ENCODE peak calls at places on chromosome X, in five cellular contexts. One of them, this sample, is unnamed.
A peak's percentile ranks its signal among the peaks of the same experiment; 100 is the strongest.

GRCh38 chrX:48831909-48832291 is 3.5 kb downstream of the PCSK1N start:
- DNase-seq in GM13977: no peak
- DNase-seq in astrocyte: no peak
- DNase-seq in lower lobe of right lung: no peak
- DNase-seq in GM13976: no peak
- DNase-seq in this sample: peak; percentile 6

GRCh38 chrX:30513284-30513683 is 64.3 kb downstream of the TASL start:
- DNase-seq in astrocyte: no peak
- DNase-seq in GM13977: peak; percentile 18
- DNase-seq in GM13976: no peak
- DNase-seq in lower lobe of right lung: no peak
- DNase-seq in this sample: peak; percentile 4

GRCh38 chrX:124239911-124240310 is 92.5 kb upstream of the TEX13D start:
- DNase-seq in GM13977: peak; percentile 35
- DNase-seq in GM13976: peak; percentile 15
- DNase-seq in lower lobe of right lung: no peak
- DNase-seq in astrocyte: no peak
- DNase-seq in this sample: peak; percentile 8

GRCh38 chrX:88424071-88424470 is 323.0 kb upstream of the CPXCR1 start:
- DNase-seq in lower lobe of right lung: no peak
- DNase-seq in GM13976: no peak
- DNase-seq in GM13977: no peak
- DNase-seq in astrocyte: no peak
- DNase-seq in this sample: no peak

GRCh38 chrX:11381464-11381863 is 88.3 kb downstream of the AMELX start:
- DNase-seq in astrocyte: no peak
- DNase-seq in GM13976: peak; percentile 9
- DNase-seq in GM13977: peak; percentile 17
- DNase-seq in lower lobe of right lung: no peak
- DNase-seq in this sample: peak; percentile 2

GRCh38 chrX:18931972-18932371 is 51.9 kb downstream of the PHKA2 start:
- DNase-seq in GM13976: peak; percentile 34
- DNase-seq in GM13977: no peak
- DNase-seq in lower lobe of right lung: no peak
- DNase-seq in astrocyte: no peak
- DNase-seq in this sample: no peak

GRCh38 chrX:129701624-129702069 is 37.1 kb upstream of the XPNPEP2 start:
- DNase-seq in astrocyte: peak; percentile 51
- DNase-seq in GM13977: no peak
- DNase-seq in lower lobe of right lung: no peak
- DNase-seq in GM13976: no peak
- DNase-seq in this sample: no peak

GRCh38 chrX:47807548-47807947 is 29.2 kb upstream of the ZNF81 start:
- DNase-seq in astrocyte: no peak
- DNase-seq in GM13976: no peak
- DNase-seq in GM13977: no peak
- DNase-seq in lower lobe of right lung: no peak
- DNase-seq in this sample: no peak

GRCh38 chrX:10004832-10005475 is 37.8 kb downstream of the CLDN34 start:
- DNase-seq in GM13977: no peak
- DNase-seq in GM13976: no peak
- DNase-seq in lower lobe of right lung: no peak
- DNase-seq in astrocyte: no peak
- DNase-seq in this sample: no peak

GRCh38 chrX:129629837-129630236 is 24.9 kb downstream of the APLN start:
- DNase-seq in lower lobe of right lung: no peak
- DNase-seq in GM13977: no peak
- DNase-seq in astrocyte: no peak
- DNase-seq in GM13976: no peak
- DNase-seq in this sample: no peak

GRCh38 chrX:19382500-19383145 is 38.9 kb downstream of the PDHA1 start:
- DNase-seq in GM13976: peak; percentile 64
- DNase-seq in lower lobe of right lung: peak; percentile 62
- DNase-seq in astrocyte: no peak
- DNase-seq in GM13977: peak; percentile 56
- DNase-seq in this sample: peak; percentile 58

GRCh38 chrX:119251381-119251780 is 15.3 kb downstream of the PGRMC1 start:
- DNase-seq in lower lobe of right lung: no peak
- DNase-seq in GM13976: no peak
- DNase-seq in astrocyte: no peak
- DNase-seq in GM13977: no peak
- DNase-seq in this sample: no peak

GRCh38 chrX:149161438-149162088 is 343.5 kb downstream of the IDS start:
- DNase-seq in GM13976: no peak
- DNase-seq in astrocyte: no peak
- DNase-seq in lower lobe of right lung: no peak
- DNase-seq in GM13977: no peak
- DNase-seq in this sample: no peak

GRCh38 chrX:78527263-78527662 is 131.9 kb downstream of the RTL3 start:
- DNase-seq in lower lobe of right lung: no peak
- DNase-seq in GM13976: no peak
- DNase-seq in GM13977: no peak
- DNase-seq in astrocyte: peak; percentile 41
- DNase-seq in this sample: no peak

GRCh38 chrX:21838937-21839333 is 482 bp upstream of the MBTPS2 start:
- DNase-seq in astrocyte: peak; percentile 6
- DNase-seq in GM13976: no peak
- DNase-seq in lower lobe of right lung: no peak
- DNase-seq in GM13977: no peak
- DNase-seq in this sample: no peak

GRCh38 chrX:17919896-17920446 is 58.9 kb upstream of the RAI2 start:
- DNase-seq in GM13976: no peak
- DNase-seq in astrocyte: no peak
- DNase-seq in lower lobe of right lung: no peak
- DNase-seq in GM13977: no peak
- DNase-seq in this sample: no peak

GRCh38 chrX:102155806-102156179 is at the start of gene BEX5:
- DNase-seq in GM13976: peak; percentile 50
- DNase-seq in lower lobe of right lung: peak; percentile 63
- DNase-seq in astrocyte: no peak
- DNase-seq in GM13977: no peak
- DNase-seq in this sample: peak; percentile 27

GRCh38 chrX:7927259-7928167 is at the start of gene PNPLA4:
- DNase-seq in lower lobe of right lung: peak; percentile 89
- DNase-seq in GM13977: peak; percentile 88
- DNase-seq in GM13976: peak; percentile 88
- DNase-seq in astrocyte: peak; percentile 59
- DNase-seq in this sample: peak; percentile 76

GRCh38 chrX:120575379-120576114 is 14.8 kb upstream of the CUL4B start:
- DNase-seq in GM13976: no peak
- DNase-seq in lower lobe of right lung: no peak
- DNase-seq in GM13977: no peak
- DNase-seq in astrocyte: no peak
- DNase-seq in this sample: no peak

GRCh38 chrX:9180623-9181022 is 146.7 kb upstream of the FAM9B start:
- DNase-seq in GM13976: no peak
- DNase-seq in astrocyte: no peak
- DNase-seq in GM13977: no peak
- DNase-seq in lower lobe of right lung: no peak
- DNase-seq in this sample: no peak

GRCh38 chrX:71976753-71977152 is 66.1 kb downstream of the NHSL2 start:
- DNase-seq in astrocyte: no peak
- DNase-seq in lower lobe of right lung: no peak
- DNase-seq in GM13976: no peak
- DNase-seq in GM13977: no peak
- DNase-seq in this sample: no peak

GRCh38 chrX:119015407-119016242 is 41.2 kb downstream of the LONRF3 start:
- DNase-seq in GM13977: peak; percentile 31
- DNase-seq in lower lobe of right lung: peak; percentile 53
- DNase-seq in astrocyte: peak; percentile 77
- DNase-seq in GM13976: peak; percentile 41
- DNase-seq in this sample: peak; percentile 22

GRCh38 chrX:103630171-103630511 is 1.4 kb downstream of the TCEAL1 start:
- DNase-seq in GM13976: no peak
- DNase-seq in astrocyte: no peak
- DNase-seq in GM13977: no peak
- DNase-seq in lower lobe of right lung: no peak
- DNase-seq in this sample: no peak

GRCh38 chrX:48806088-48806487 is 4.2 kb downstream of the HDAC6 start:
- DNase-seq in GM13976: no peak
- DNase-seq in lower lobe of right lung: no peak
- DNase-seq in astrocyte: no peak
- DNase-seq in GM13977: no peak
- DNase-seq in this sample: no peak

GRCh38 chrX:64394874-64395567 is at the start of gene MTMR8:
- DNase-seq in GM13977: peak; percentile 71
- DNase-seq in lower lobe of right lung: peak; percentile 78
- DNase-seq in GM13976: peak; percentile 78
- DNase-seq in astrocyte: no peak
- DNase-seq in this sample: peak; percentile 72

GRCh38 chrX:618761-619450 is 11.7 kb upstream of the SHOX start:
- DNase-seq in GM13976: no peak
- DNase-seq in astrocyte: no peak
- DNase-seq in GM13977: no peak
- DNase-seq in lower lobe of right lung: no peak
- DNase-seq in this sample: peak; percentile 18

GRCh38 chrX:11949291-11949690 is 189.0 kb upstream of the FRMPD4 start:
- DNase-seq in astrocyte: no peak
- DNase-seq in GM13977: no peak
- DNase-seq in lower lobe of right lung: no peak
- DNase-seq in GM13976: no peak
- DNase-seq in this sample: no peak

GRCh38 chrX:115894087-115894486 is 276.5 kb upstream of the AGTR2 start:
- DNase-seq in GM13976: no peak
- DNase-seq in GM13977: peak; percentile 59
- DNase-seq in lower lobe of right lung: no peak
- DNase-seq in astrocyte: peak; percentile 3
- DNase-seq in this sample: peak; percentile 5

GRCh38 chrX:8364369-8365141 is 100.1 kb upstream of the VCX3B start:
- DNase-seq in lower lobe of right lung: peak; percentile 35
- DNase-seq in astrocyte: peak; percentile 12
- DNase-seq in GM13976: no peak
- DNase-seq in GM13977: peak; percentile 8
- DNase-seq in this sample: no peak

GRCh38 chrX:30060718-30061117 is 154.6 kb upstream of the MAGEB2 start:
- DNase-seq in astrocyte: no peak
- DNase-seq in lower lobe of right lung: no peak
- DNase-seq in GM13977: no peak
- DNase-seq in GM13976: no peak
- DNase-seq in this sample: no peak

GRCh38 chrX:149937881-149938426 is 337 bp downstream of the EOLA2 start:
- DNase-seq in lower lobe of right lung: peak; percentile 55
- DNase-seq in GM13977: no peak
- DNase-seq in astrocyte: peak; percentile 6
- DNase-seq in GM13976: no peak
- DNase-seq in this sample: no peak

GRCh38 chrX:40496728-40497127 is 84.0 kb upstream of the ATP6AP2 start:
- DNase-seq in lower lobe of right lung: no peak
- DNase-seq in GM13977: no peak
- DNase-seq in astrocyte: peak; percentile 29
- DNase-seq in GM13976: no peak
- DNase-seq in this sample: no peak
- TF ChIP-seq CTCF in lower lobe of right lung: no peak
- TF ChIP-seq CTCF in GM13977: no peak
- TF ChIP-seq CTCF in astrocyte: peak; percentile 16
- TF ChIP-seq CTCF in GM13976: no peak
- TF ChIP-seq CTCF in this sample: no peak

GRCh38 chrX:40468033-40468979 is 112.5 kb upstream of the ATP6AP2 start:
- DNase-seq in GM13977: peak; percentile 55
- DNase-seq in lower lobe of right lung: peak; percentile 58
- DNase-seq in astrocyte: peak; percentile 36
- DNase-seq in GM13976: peak; percentile 59
- DNase-seq in this sample: peak; percentile 45
- TF ChIP-seq CTCF in GM13977: peak; percentile 35
- TF ChIP-seq CTCF in lower lobe of right lung: peak; percentile 32
- TF ChIP-seq CTCF in astrocyte: no peak
- TF ChIP-seq CTCF in GM13976: peak; percentile 21
- TF ChIP-seq CTCF in this sample: no peak

DNA sequence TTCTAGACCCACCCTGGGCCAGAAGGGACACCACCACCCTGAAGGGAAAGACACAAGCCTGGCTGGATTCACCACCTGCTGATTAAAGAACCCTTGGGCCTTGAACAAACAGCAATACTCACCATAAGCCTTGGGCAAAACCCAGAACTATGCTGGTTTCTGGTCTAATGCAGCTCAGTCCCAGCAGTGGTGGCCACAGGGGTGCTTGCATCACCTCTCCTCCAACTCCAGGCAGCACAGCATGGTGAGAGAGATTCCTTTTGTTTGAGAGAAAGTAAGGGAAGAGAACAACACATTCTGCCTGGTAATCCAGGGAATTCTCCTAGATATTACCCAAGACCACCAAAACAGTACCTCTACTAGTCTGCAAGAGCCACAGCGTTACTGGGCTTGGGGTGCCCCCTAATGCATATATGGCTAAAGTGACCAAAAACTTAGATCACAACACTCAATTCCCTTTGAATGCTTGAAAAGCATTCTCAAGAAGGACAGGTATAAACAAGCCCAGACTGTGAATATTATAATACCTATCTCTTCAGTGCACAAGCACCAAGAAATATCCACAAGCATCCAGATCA is 25.7 kb downstream of the RNF128 start:
- DNase-seq in GM13977: no peak
- DNase-seq in lower lobe of right lung: no peak
- DNase-seq in GM13976: no peak
- DNase-seq in astrocyte: no peak
- DNase-seq in this sample: no peak
- TF ChIP-seq CTCF in GM13977: no peak
- TF ChIP-seq CTCF in lower lobe of right lung: no peak
- TF ChIP-seq CTCF in GM13976: no peak
- TF ChIP-seq CTCF in astrocyte: peak; percentile 14
- TF ChIP-seq CTCF in this sample: no peak

GRCh38 chrX:109890910-109891502 is 111.9 kb upstream of the TMEM164 start:
- DNase-seq in GM13976: peak; percentile 50
- DNase-seq in astrocyte: peak; percentile 18
- DNase-seq in lower lobe of right lung: peak; percentile 59
- DNase-seq in GM13977: peak; percentile 57
- DNase-seq in this sample: peak; percentile 51
- TF ChIP-seq CTCF in GM13976: peak; percentile 90
- TF ChIP-seq CTCF in astrocyte: peak; percentile 68
- TF ChIP-seq CTCF in lower lobe of right lung: peak; percentile 79
- TF ChIP-seq CTCF in GM13977: peak; percentile 92
- TF ChIP-seq CTCF in this sample: peak; percentile 67

DNA sequence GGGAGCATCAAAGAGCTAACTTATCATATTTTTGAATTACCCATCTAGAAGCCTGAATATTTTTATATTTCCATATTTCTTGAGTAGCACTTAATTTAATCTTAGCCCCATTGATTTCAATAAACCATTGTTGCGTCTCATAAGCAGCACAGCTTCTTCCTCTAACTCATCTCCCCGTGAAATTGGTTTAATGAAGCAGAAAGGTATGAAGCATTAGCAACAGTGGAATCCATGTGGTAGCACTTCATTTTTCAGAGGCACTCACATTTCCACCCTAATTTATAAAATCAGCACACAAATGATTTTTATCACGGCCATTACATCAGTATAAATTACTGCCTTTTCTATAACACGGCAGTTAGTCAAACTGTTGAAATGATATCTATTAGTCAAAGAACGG is 205.9 kb downstream of the SOX3 start:
- DNase-seq in astrocyte: peak; percentile 81
- DNase-seq in lower lobe of right lung: no peak
- DNase-seq in GM13976: no peak
- DNase-seq in GM13977: no peak
- DNase-seq in this sample: no peak
- TF ChIP-seq CTCF in astrocyte: no peak
- TF ChIP-seq CTCF in lower lobe of right lung: no peak
- TF ChIP-seq CTCF in GM13976: no peak
- TF ChIP-seq CTCF in GM13977: no peak
- TF ChIP-seq CTCF in this sample: no peak